ENCODE peak calls at places on chromosomes 3 and 15, in seven cellular contexts. V is lower lobe of right lung, O is mucosa of descending colon, G is AG10803, K is cardiac muscle cell, D is thoracic aorta, Q is fibroblast of pulmonary artery. Z is an unnamed sample.

GRCh38 chr15:42282344-42282743 is 9.1 kb upstream of the TMEM87A start:
- DNase-seq in G (no peak), K (no peak), O (no peak), Q (no peak), V (no peak), D (no peak), Z (no peak)

GRCh38 chr3:10628902-10629700 is 123.7 kb upstream of the ATP2B2 start:
- DNase-seq in O (no peak), D (no peak), Q (no peak), G (no peak), V (no peak), K (no peak), Z (no peak)

GRCh38 chr3:126750760-126751129 is 46.7 kb downstream of the CHCHD6 start:
- DNase-seq in O (no peak), Q (no peak), V (no peak), D (no peak), K (no peak), G (no peak), Z (no peak)

GRCh38 chr15:71152542-71152941 is 37.3 kb downstream of the THSD4 start:
- DNase-seq in V (no peak), K (peak), O (no peak), D (no peak), Q (no peak), G (no peak), Z (no peak)

GRCh38 chr15:89777821-89778380 is 1.8 kb downstream of the MESP2 start:
- DNase-seq in V (no peak), O (peak), Q (no peak), D (no peak), G (no peak), K (no peak), Z (no peak)

GRCh38 chr3:31027914-31028313 is 133.5 kb upstream of the GADL1 start:
- DNase-seq in G (no peak), Q (no peak), V (no peak), D (no peak), K (no peak), O (no peak), Z (no peak)

GRCh38 chr15:86623236-86623635 is 543.6 kb downstream of the AGBL1 start:
- DNase-seq in O (no peak), D (no peak), K (no peak), V (no peak), G (no peak), Q (no peak), Z (no peak)

GRCh38 chr3:71393093-71393492 is 190.4 kb downstream of the FOXP1 start:
- DNase-seq in D (no peak), O (no peak), V (no peak), K (no peak), Q (no peak), G (no peak), Z (no peak)

GRCh38 chr15:81387629-81388430 is 13.8 kb upstream of the TMC3 start:
- DNase-seq in V (no peak), O (no peak), Q (no peak), K (no peak), D (no peak), G (no peak), Z (no peak)

GRCh38 chr15:36372968-36373367 is 206.5 kb upstream of the CDIN1 start:
- DNase-seq in G (no peak), O (no peak), V (no peak), Q (no peak), D (no peak), K (no peak), Z (no peak)

GRCh38 chr3:142645236-142645793 is 49.1 kb downstream of the PLS1 start:
- DNase-seq in O (no peak), D (no peak), Q (peak), V (no peak), G (no peak), K (peak), Z (no peak)

GRCh38 chr3:141476033-141476432 is 10.8 kb upstream of the RASA2 start:
- DNase-seq in Q (no peak), O (no peak), G (no peak), D (no peak), K (no peak), V (no peak), Z (no peak)

GRCh38 chr3:30675006-30675405 is 68.6 kb downstream of the TGFBR2 start:
- DNase-seq in K (no peak), V (no peak), O (no peak), Q (no peak), G (no peak), D (no peak), Z (no peak)

GRCh38 chr3:184505479-184505878 is 56.1 kb upstream of the EPHB3 start:
- DNase-seq in K (no peak), Q (no peak), V (no peak), O (no peak), D (no peak), G (no peak), Z (no peak)

GRCh38 chr3:94076055-94076454 is 13.2 kb downstream of the NSUN3 start:
- DNase-seq in O (no peak), G (peak), Q (peak), D (no peak), V (no peak), K (no peak), Z (no peak)

GRCh38 chr15:91109885-91110284 is 9.8 kb downstream of the SV2B start:
- DNase-seq in V (no peak), Q (no peak), K (no peak), D (no peak), O (no peak), G (no peak), Z (no peak)

GRCh38 chr3:114790752-114791151 is 356.3 kb downstream of the ZBTB20 start:
- DNase-seq in O (no peak), G (no peak), V (no peak), D (no peak), Q (no peak), K (no peak), Z (no peak)

GRCh38 chr3:76487446-76487845 is 552.5 kb upstream of the ROBO2 start:
- DNase-seq in K (no peak), Q (no peak), G (peak), D (no peak), O (no peak), V (no peak), Z (no peak)

GRCh38 chr15:51931638-51932037 is 39.9 kb downstream of the LEO1 start:
- DNase-seq in D (no peak), Q (no peak), V (no peak), O (no peak), G (peak), K (no peak), Z (no peak)

GRCh38 chr3:152183473-152183872 is 85.3 kb upstream of the MBNL1 start:
- DNase-seq in V (no peak), O (peak), Q (peak), G (no peak), D (no peak), K (peak), Z (no peak)

GRCh38 chr15:66287461-66288055 is 5.8 kb upstream of the DIS3L start:
- DNase-seq in O (no peak), K (peak), D (no peak), G (peak), V (no peak), Q (peak), Z (no peak)

GRCh38 chr3:120682095-120682681 is at the start of gene HGD:
- DNase-seq in Q (no peak), O (no peak), K (no peak), D (no peak), G (no peak), V (no peak), Z (no peak)

GRCh38 chr15:68275165-68275746 is 2.3 kb upstream of the FEM1B start:
- DNase-seq in Q (no peak), K (no peak), O (no peak), D (no peak), G (no peak), V (no peak), Z (no peak)

GRCh38 chr3:189424922-189425321 is 206.3 kb upstream of the TP63 start:
- DNase-seq in K (no peak), Q (no peak), D (no peak), O (no peak), G (no peak), V (no peak), Z (no peak)

GRCh38 chr15:97904196-97904572 is 56.3 kb upstream of the ARRDC4 start:
- DNase-seq in O (peak), K (peak), Q (peak), G (peak), D (no peak), V (peak), Z (peak)

GRCh38 chr15:74956648-74957300 is at the start of gene RPP25:
- DNase-seq in V (peak), O (peak), G (peak), D (peak), Q (peak), K (peak), Z (peak)

GRCh38 chr15:68731318-68731897 is 89.3 kb downstream of the ANP32A start:
- DNase-seq in G (no peak), Q (no peak), K (no peak), D (no peak), O (no peak), V (no peak), Z (no peak)

GRCh38 chr3:189393598-189393997 is 221.8 kb downstream of the TPRG1 start:
- DNase-seq in G (no peak), D (no peak), Q (peak), O (no peak), K (peak), V (no peak), Z (no peak)

GRCh38 chr15:58873267-58873666 is 60.2 kb downstream of the SLTM start:
- DNase-seq in D (no peak), K (peak), O (no peak), G (peak), Q (peak), V (no peak), Z (no peak)

GRCh38 chr3:8938021-8938420 is 25.3 kb downstream of the RAD18 start:
- DNase-seq in Q (peak), D (no peak), V (no peak), O (no peak), K (peak), G (peak), Z (no peak)

GRCh38 chr15:100601158-100601557 is 826 bp downstream of the LINS1 start:
- DNase-seq in O (peak), G (no peak), Q (peak), K (peak), D (no peak), V (peak), Z (no peak)

GRCh38 chr3:20225769-20226168 is 39.8 kb upstream of the SGO1 start:
- DNase-seq in G (peak), K (peak), D (no peak), Q (peak), V (no peak), O (no peak), Z (no peak)

GRCh38 chr3:138078901-138079344 is 36.5 kb downstream of the DZIP1L start:
- DNase-seq in K (peak), V (no peak), D (no peak), O (no peak), Q (peak), G (peak), Z (no peak)

GRCh38 chr3:98733055-98733777 is 29.9 kb upstream of the ST3GAL6 start:
- DNase-seq in Q (peak), K (peak), D (no peak), V (peak), O (peak), G (no peak), Z (peak)

GRCh38 chr3:83934208-83935150 is 1024.3 kb upstream of the CADM2 start:
- DNase-seq in G (no peak), D (no peak), V (no peak), O (no peak), K (peak), Q (no peak), Z (no peak)

GRCh38 chr15:63048986-63049665 is 6.6 kb downstream of the TPM1 start:
- DNase-seq in O (peak), D (no peak), K (peak), Q (peak), G (peak), V (peak), Z (no peak)

GRCh38 chr3:65851827-65852226 is 186.9 kb downstream of the MAGI1 start:
- DNase-seq in D (no peak), K (peak), O (no peak), V (no peak), Q (peak), G (peak), Z (no peak)

GRCh38 chr3:150370982-150371381 is 37.1 kb upstream of the TSC22D2 start:
- DNase-seq in Q (no peak), K (no peak), D (no peak), O (no peak), G (peak), V (no peak), Z (no peak)

GRCh38 chr3:55984631-55985030 is 483.6 kb downstream of the ERC2 start:
- DNase-seq in V (no peak), G (peak), D (no peak), Q (no peak), O (no peak), K (no peak), Z (no peak)

GRCh38 chr3:128572644-128573105 is 77.9 kb downstream of the RPN1 start:
- DNase-seq in V (no peak), G (no peak), Q (no peak), D (no peak), O (no peak), K (no peak), Z (no peak)
- TF ChIP-seq CTCF in V (peak), G (peak), Q (peak), D (no peak), O (no peak), K (peak), Z (no peak)

GRCh38 chr15:40894689-40895308 is 549 bp downstream of the VPS18 start:
- DNase-seq in G (peak), D (no peak), V (peak), K (peak), Q (peak), O (peak), Z (peak)
- TF ChIP-seq CTCF in G (peak), D (peak), V (peak), K (peak), Q (peak), O (peak), Z (no peak)

GRCh38 chr3:156174229-156174847 is 54.0 kb downstream of the KCNAB1 start:
- DNase-seq in K (peak), O (no peak), D (no peak), G (peak), V (no peak), Q (peak), Z (no peak)

GRCh38 chr3:156176048-156176447 is 55.7 kb downstream of the KCNAB1 start:
- DNase-seq in V (no peak), Q (no peak), K (no peak), D (no peak), G (no peak), O (no peak), Z (no peak)

GRCh38 chr3:156175570-156175969 is 55.2 kb downstream of the KCNAB1 start:
- DNase-seq in V (no peak), D (no peak), Q (no peak), O (no peak), G (peak), K (no peak), Z (no peak)

GRCh38 chr3:156172536-156172935 is 52.2 kb downstream of the KCNAB1 start:
- DNase-seq in V (no peak), G (no peak), Q (no peak), O (no peak), D (no peak), K (no peak), Z (no peak)

DNA sequence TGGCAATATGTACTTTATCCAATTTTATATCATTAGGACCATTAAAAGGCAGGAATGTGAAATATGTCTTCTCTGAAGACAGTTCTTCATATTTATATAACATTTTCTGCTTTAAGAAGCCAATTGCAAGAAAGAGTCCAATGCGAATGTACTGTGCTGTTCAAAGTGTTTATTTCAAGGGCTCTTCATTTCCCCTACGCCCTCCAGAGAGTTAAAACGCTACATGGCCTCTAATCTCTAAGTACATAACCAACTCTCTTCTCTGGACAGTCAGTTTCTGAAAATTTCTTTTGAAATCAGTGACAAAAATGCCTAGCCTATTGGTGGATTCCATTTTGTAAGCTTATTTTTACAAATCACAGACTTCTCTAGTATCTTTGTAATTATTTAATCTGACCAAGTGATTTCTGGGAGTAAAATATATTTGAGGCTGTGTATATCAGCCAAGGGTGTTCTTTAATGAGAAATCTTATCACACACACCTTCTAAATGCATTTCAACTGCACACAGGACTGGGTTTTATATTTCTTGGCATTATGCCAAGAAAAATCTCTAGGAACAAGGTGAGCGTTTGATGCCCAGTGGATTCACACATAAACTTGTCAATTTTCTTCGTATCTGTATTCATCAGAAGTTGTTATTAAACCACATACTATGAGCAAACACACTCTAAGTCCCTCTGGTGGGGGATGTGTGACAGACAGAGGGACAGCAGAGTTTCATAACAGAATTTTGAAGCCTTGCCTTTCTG is 51.3 kb downstream of the KCNAB1 start:
- DNase-seq in D (no peak), G (no peak), Q (no peak), O (no peak), K (no peak), V (no peak), Z (no peak)
- TF ChIP-seq CTCF in D (no peak), G (no peak), Q (no peak), O (no peak), K (no peak), V (no peak), Z (no peak)

GRCh38 chr15:79121571-79121970 is 31.0 kb upstream of the RASGRF1 start:
- DNase-seq in K (no peak), Q (no peak), D (no peak), G (no peak), O (no peak), V (no peak), Z (no peak)
- TF ChIP-seq CTCF in K (no peak), Q (no peak), D (no peak), G (no peak), O (no peak), V (no peak), Z (no peak)

GRCh38 chr3:25493786-25494185 is 65.7 kb downstream of the RARB start:
- DNase-seq in D (no peak), G (peak), O (no peak), Q (peak), K (peak), V (no peak), Z (no peak)
- TF ChIP-seq CTCF in D (no peak), G (no peak), O (no peak), Q (no peak), K (no peak), V (no peak), Z (no peak)

GRCh38 chr3:194204793-194205065 is 68.8 kb downstream of the HES1 start:
- DNase-seq in G (no peak), K (no peak), V (no peak), O (no peak), Q (no peak), D (no peak), Z (no peak)

GRCh38 chr3:194201953-194202666 is 66.2 kb downstream of the HES1 start:
- DNase-seq in Q (no peak), V (no peak), G (no peak), D (no peak), O (no peak), K (peak), Z (no peak)

GRCh38 chr3:194205675-194206133 is 69.8 kb downstream of the HES1 start:
- DNase-seq in V (peak), O (no peak), G (no peak), D (no peak), Q (no peak), K (no peak), Z (no peak)

GRCh38 chr3:194203482-194204035 is 67.6 kb downstream of the HES1 start:
- DNase-seq in O (no peak), D (no peak), V (no peak), Q (no peak), G (no peak), K (no peak), Z (no peak)

DNA sequence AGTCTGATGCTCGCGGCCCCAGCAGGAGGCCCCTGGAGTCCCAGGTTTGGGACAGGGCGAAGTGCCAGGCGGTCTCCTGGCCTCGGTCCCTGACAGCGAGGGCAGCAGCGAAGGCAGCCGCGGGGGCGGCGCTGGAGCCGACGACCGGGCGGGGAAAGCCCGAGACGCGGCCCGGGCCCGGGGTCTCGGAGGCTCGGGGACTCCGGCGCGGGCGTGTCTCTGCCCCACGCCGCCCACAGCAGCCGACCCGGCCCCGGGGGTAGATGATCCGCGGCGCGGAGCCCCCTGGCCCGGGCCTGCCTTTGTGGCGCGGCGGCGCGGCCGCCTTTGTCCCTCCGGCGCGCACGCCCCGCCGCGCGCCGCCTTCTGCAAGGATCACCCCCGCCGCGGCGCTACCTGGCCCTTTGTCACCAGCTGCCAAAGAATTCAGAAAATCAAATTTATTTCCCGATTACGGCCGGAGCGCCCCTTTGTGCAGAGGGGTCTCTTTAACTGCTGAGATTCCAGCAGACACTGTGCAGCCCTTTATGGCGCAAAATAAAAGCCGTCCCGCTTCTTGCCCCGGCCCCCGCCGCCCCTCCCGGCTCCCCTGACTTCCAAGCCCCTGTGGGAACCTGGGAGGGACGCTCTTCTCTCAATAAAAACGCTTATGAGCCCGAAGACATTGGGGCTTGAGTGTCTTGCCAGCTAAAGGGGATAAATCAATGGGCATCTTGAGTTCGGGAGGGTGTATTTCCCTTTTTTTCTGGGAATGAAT is 68.3 kb downstream of the HES1 start:
- DNase-seq in K (no peak), D (no peak), Q (no peak), O (peak), V (peak), G (no peak), Z (peak)
- TF ChIP-seq CTCF in K (no peak), D (no peak), Q (no peak), O (no peak), V (no peak), G (no peak), Z (no peak)

DNA sequence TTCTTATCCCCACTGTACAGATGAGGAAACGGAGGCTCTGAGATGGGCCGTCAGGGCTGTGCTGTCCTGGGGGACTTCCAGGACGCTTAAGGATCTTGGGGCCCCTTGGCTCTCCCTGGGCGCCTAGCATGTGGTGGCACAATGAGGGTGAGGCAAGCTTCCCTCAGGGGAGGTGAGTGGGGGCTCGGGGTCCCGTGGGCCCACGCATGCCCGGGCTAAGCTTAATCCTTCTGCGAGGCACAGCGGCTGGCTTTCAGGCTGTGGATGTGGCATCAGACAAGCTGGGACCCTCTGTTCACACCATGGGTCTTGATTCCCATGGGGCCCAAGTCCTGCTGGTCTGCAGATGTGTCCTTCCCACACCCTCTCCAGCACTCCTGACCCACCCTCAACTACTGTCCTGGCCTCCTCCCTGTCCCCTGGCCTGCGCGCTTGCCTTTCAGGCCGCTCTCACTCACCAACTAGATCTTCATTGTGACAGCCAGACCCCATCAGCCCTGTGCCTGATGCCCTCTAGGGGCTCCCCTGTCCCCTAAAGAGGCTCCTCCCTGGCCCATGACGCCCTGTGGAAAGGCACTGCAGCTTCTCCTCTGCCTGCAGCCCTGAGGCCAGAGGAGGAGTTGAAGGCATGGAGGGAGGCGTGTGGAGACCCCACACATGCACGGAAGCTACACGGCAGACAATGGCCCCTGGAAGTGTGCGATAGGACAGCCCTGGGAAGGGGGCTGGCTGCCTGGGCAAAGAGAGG is 11.3 kb downstream of the DUSP7 start:
- DNase-seq in V (no peak), Q (no peak), D (no peak), K (no peak), O (no peak), G (no peak), Z (no peak)
- TF ChIP-seq CTCF in V (no peak), Q (no peak), D (no peak), K (no peak), O (no peak), G (no peak), Z (no peak)